ENCODE peak calls at places on chromosomes 3 and 15, in seven cellular contexts. F is Calu3; C is AG08396; E is NCI-H146; M is KG1; Y is CD8-positive, alpha-beta T cell; N is Panc1. A is an unnamed sample.

GRCh38 chr15:71802770-71803169 is 7.6 kb upstream of the NR2E3 start:
- DNase-seq in N (no peak), Y (no peak), E (no peak), F (no peak), C (no peak), M (no peak), A (no peak)

GRCh38 chr3:161854232-161854771 is 357.7 kb downstream of the OTOL1 start:
- DNase-seq in M (peak), E (peak), F (peak), N (no peak), C (no peak), Y (no peak), A (no peak)

GRCh38 chr3:66520716-66521115 is 19.9 kb upstream of the LRIG1 start:
- DNase-seq in F (no peak), C (no peak), N (no peak), E (no peak), Y (no peak), M (no peak), A (no peak)

GRCh38 chr3:12545473-12545791 is at the start of gene MKRN2OS:
- DNase-seq in F (peak), N (no peak), C (no peak), Y (no peak), E (no peak), M (no peak), A (no peak)

GRCh38 chr15:66997212-66997611 is 68.2 kb upstream of the SMAD3 start:
- DNase-seq in M (no peak), Y (no peak), F (peak), E (no peak), N (no peak), C (peak), A (no peak)

GRCh38 chr3:98573231-98573728 is 20.1 kb downstream of the CPOX start:
- DNase-seq in M (no peak), C (no peak), N (no peak), Y (no peak), E (no peak), F (no peak), A (no peak)

GRCh38 chr15:66821307-66821706 is 119.3 kb downstream of the SMAD6 start:
- DNase-seq in C (no peak), F (no peak), N (no peak), Y (no peak), E (no peak), M (no peak), A (no peak)

GRCh38 chr15:92166751-92167412 is 226.8 kb upstream of the ST8SIA2 start:
- DNase-seq in F (no peak), C (no peak), M (no peak), N (no peak), E (no peak), Y (no peak), A (no peak)

GRCh38 chr3:150662410-150663200 is 41.1 kb downstream of the ERICH6 start:
- DNase-seq in C (no peak), N (no peak), F (no peak), E (no peak), M (no peak), Y (no peak), A (no peak)

GRCh38 chr3:45199837-45200648 is 26.0 kb downstream of the TMEM158 start:
- DNase-seq in F (peak), E (no peak), Y (no peak), C (peak), M (no peak), N (peak), A (no peak)

GRCh38 chr3:126508539-126508938 is 9.0 kb downstream of the UROC1 start:
- DNase-seq in N (no peak), C (no peak), M (no peak), E (no peak), Y (no peak), F (peak), A (no peak)

GRCh38 chr3:101248786-101249185 is 71.6 kb downstream of the IMPG2 start:
- DNase-seq in Y (no peak), C (no peak), M (no peak), N (no peak), E (no peak), F (no peak), A (no peak)

GRCh38 chr3:139338405-139338804 is 5.4 kb upstream of the MRPS22 start:
- DNase-seq in Y (no peak), E (no peak), N (no peak), C (no peak), F (no peak), M (no peak), A (no peak)

GRCh38 chr15:90686435-90687218 is 30.5 kb upstream of the BLM start:
- DNase-seq in Y (peak), M (peak), N (no peak), E (no peak), F (no peak), C (no peak), A (no peak)

GRCh38 chr15:77542491-77543001 is 90.2 kb downstream of the LINGO1 start:
- DNase-seq in F (peak), E (no peak), Y (no peak), N (no peak), C (no peak), M (no peak), A (no peak)

GRCh38 chr3:2236203-2236602 is 137.5 kb downstream of the CNTN4 start:
- DNase-seq in M (no peak), C (no peak), N (no peak), E (no peak), F (no peak), Y (no peak), A (no peak)

GRCh38 chr3:188053710-188054379 is 100.1 kb upstream of the LPP start:
- DNase-seq in M (no peak), C (no peak), N (no peak), F (no peak), Y (no peak), E (no peak), A (peak)

GRCh38 chr3:71416868-71417267 is 166.7 kb downstream of the FOXP1 start:
- DNase-seq in F (no peak), M (no peak), E (peak), Y (peak), C (no peak), N (no peak), A (no peak)

GRCh38 chr3:110384601-110385000 is 687.0 kb upstream of the NECTIN3 start:
- DNase-seq in Y (no peak), C (peak), F (no peak), M (no peak), E (no peak), N (no peak), A (no peak)

GRCh38 chr15:57340673-57341259 is 35.5 kb upstream of the CGNL1 start:
- DNase-seq in M (peak), Y (no peak), E (peak), C (peak), N (peak), F (peak), A (no peak)

GRCh38 chr3:66344391-66344811 is 123.6 kb downstream of the SLC25A26 start:
- DNase-seq in C (no peak), E (peak), M (no peak), F (no peak), N (no peak), Y (no peak), A (no peak)

GRCh38 chr3:124491098-124491497 is 239.2 kb upstream of the UMPS start:
- DNase-seq in Y (no peak), C (no peak), F (no peak), E (no peak), M (no peak), N (no peak), A (no peak)

GRCh38 chr3:30476373-30477082 is 129.9 kb upstream of the TGFBR2 start:
- DNase-seq in E (no peak), Y (no peak), N (peak), F (no peak), C (no peak), M (no peak), A (no peak)

GRCh38 chr3:78867409-78868372 is 900.1 kb downstream of the ROBO1 start:
- DNase-seq in Y (no peak), M (no peak), C (no peak), N (no peak), E (peak), F (no peak), A (no peak)

GRCh38 chr3:183313331-183313730 is 60.3 kb downstream of the B3GNT5 start:
- DNase-seq in E (no peak), C (no peak), F (no peak), N (no peak), M (no peak), Y (no peak), A (no peak)

GRCh38 chr15:33737687-33738606 is 230.3 kb upstream of the CHRM5 start:
- DNase-seq in E (peak), C (peak), M (no peak), Y (no peak), N (peak), F (peak), A (no peak)

GRCh38 chr3:163779396-163780344 is 1298.6 kb downstream of the SI start:
- DNase-seq in C (no peak), E (peak), M (no peak), N (no peak), Y (no peak), F (no peak), A (no peak)

GRCh38 chr15:69623521-69624513 is 171.2 kb downstream of the RPLP1 start:
- DNase-seq in Y (no peak), F (no peak), E (no peak), M (no peak), C (no peak), N (no peak), A (no peak)

GRCh38 chr3:42032693-42033349 is 58.3 kb upstream of the TRAK1 start:
- DNase-seq in F (no peak), N (no peak), E (peak), C (peak), Y (no peak), M (no peak), A (no peak)

GRCh38 chr15:90165659-90166489 is 35.3 kb upstream of the SEMA4B start:
- DNase-seq in N (peak), F (peak), M (no peak), C (peak), Y (no peak), E (peak), A (no peak)

A was measured in SK-N-MC.